ENCODE peak calls at places on chromosome 18, in four cellular contexts. One of them, this sample, is unnamed.

GRCh38 chr18:56615738-56616520 is 22.5 kb downstream of the TXNL1 start:
- DNase-seq in H1: no peak
- DNase-seq in IMR-90: no peak
- DNase-seq in mesendoderm: no peak
- DNase-seq in this sample: no peak

GRCh38 chr18:11167778-11168177 is 18.4 kb upstream of the PIEZO2 start:
- DNase-seq in H1: no peak
- DNase-seq in mesendoderm: no peak
- DNase-seq in IMR-90: peak
- DNase-seq in this sample: no peak

GRCh38 chr18:211582-211981 is 53.2 kb downstream of the USP14 start:
- DNase-seq in H1: no peak
- DNase-seq in IMR-90: no peak
- DNase-seq in mesendoderm: no peak
- DNase-seq in this sample: no peak

GRCh38 chr18:1906421-1906820 is 664.9 kb downstream of the METTL4 start:
- DNase-seq in H1: no peak
- DNase-seq in IMR-90: no peak
- DNase-seq in mesendoderm: no peak
- DNase-seq in this sample: no peak

GRCh38 chr18:29874519-29875098 is 1167.9 kb downstream of the DSC3 start:
- DNase-seq in mesendoderm: peak
- DNase-seq in H1: no peak
- DNase-seq in IMR-90: peak
- DNase-seq in this sample: peak

GRCh38 chr18:79476918-79477685 is 81.4 kb downstream of the NFATC1 start:
- DNase-seq in mesendoderm: no peak
- DNase-seq in IMR-90: no peak
- DNase-seq in H1: no peak
- DNase-seq in this sample: no peak

GRCh38 chr18:56067216-56067611 is 479.2 kb upstream of the TCF4 start:
- DNase-seq in mesendoderm: no peak
- DNase-seq in H1: no peak
- DNase-seq in IMR-90: peak
- DNase-seq in this sample: no peak

GRCh38 chr18:9827856-9828793 is 57.6 kb upstream of the TXNDC2 start:
- DNase-seq in IMR-90: peak
- DNase-seq in H1: no peak
- DNase-seq in mesendoderm: no peak
- DNase-seq in this sample: no peak

GRCh38 chr18:21672868-21673267 is 31.7 kb downstream of the ABHD3 start:
- DNase-seq in H1: no peak
- DNase-seq in mesendoderm: no peak
- DNase-seq in IMR-90: peak
- DNase-seq in this sample: no peak

GRCh38 chr18:44680271-44681038 is at the start of gene SETBP1:
- DNase-seq in H1: no peak
- DNase-seq in IMR-90: peak
- DNase-seq in mesendoderm: peak
- DNase-seq in this sample: peak

GRCh38 chr18:41456791-41457190 is 498.2 kb upstream of the PIK3C3 start:
- DNase-seq in mesendoderm: no peak
- DNase-seq in IMR-90: no peak
- DNase-seq in H1: no peak
- DNase-seq in this sample: no peak

GRCh38 chr18:1848716-1849115 is 722.6 kb downstream of the METTL4 start:
- DNase-seq in mesendoderm: no peak
- DNase-seq in IMR-90: no peak
- DNase-seq in H1: no peak
- DNase-seq in this sample: no peak

GRCh38 chr18:11324510-11324909 is 175.1 kb upstream of the PIEZO2 start:
- DNase-seq in H1: no peak
- DNase-seq in IMR-90: peak
- DNase-seq in mesendoderm: no peak
- DNase-seq in this sample: no peak

GRCh38 chr18:54775686-54776085 is 52.6 kb upstream of the RAB27B start:
- DNase-seq in H1: no peak
- DNase-seq in mesendoderm: peak
- DNase-seq in IMR-90: peak
- DNase-seq in this sample: no peak

GRCh38 chr18:3081558-3081957 is 68.6 kb upstream of the LPIN2 start:
- DNase-seq in mesendoderm: no peak
- DNase-seq in H1: no peak
- DNase-seq in IMR-90: no peak
- DNase-seq in this sample: no peak

GRCh38 chr18:30248061-30248460 is 794.5 kb downstream of the DSC3 start:
- DNase-seq in IMR-90: no peak
- DNase-seq in mesendoderm: no peak
- DNase-seq in H1: no peak
- DNase-seq in this sample: no peak

DNA sequence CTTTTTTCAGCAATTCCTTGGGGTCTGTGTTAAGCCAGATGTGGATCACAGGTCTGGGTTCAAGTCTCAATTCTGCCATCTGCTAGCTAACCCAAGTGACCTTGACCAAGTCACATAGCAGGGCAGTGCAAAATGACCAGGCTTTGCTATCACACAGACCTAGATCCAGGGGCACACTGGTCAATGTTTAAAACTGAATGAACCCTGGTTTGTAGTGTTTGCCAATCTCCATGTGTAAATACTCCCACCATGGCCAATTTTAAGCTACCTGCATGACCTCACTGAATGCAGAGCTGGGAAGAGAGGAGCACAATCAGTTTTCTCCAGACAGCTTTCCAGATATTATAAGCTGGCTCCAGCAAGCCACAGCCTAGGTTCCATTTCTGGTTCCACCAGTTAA is 142.9 kb downstream of the CHST9 start:
- DNase-seq in mesendoderm: no peak
- DNase-seq in IMR-90: no peak
- DNase-seq in H1: no peak
- DNase-seq in this sample: no peak
- H3K23ac ChIP-seq in mesendoderm: no peak
- H3K23ac ChIP-seq in IMR-90: no peak
- H3K23ac ChIP-seq in H1: no peak
- H3K23ac ChIP-seq in this sample: no peak

DNA sequence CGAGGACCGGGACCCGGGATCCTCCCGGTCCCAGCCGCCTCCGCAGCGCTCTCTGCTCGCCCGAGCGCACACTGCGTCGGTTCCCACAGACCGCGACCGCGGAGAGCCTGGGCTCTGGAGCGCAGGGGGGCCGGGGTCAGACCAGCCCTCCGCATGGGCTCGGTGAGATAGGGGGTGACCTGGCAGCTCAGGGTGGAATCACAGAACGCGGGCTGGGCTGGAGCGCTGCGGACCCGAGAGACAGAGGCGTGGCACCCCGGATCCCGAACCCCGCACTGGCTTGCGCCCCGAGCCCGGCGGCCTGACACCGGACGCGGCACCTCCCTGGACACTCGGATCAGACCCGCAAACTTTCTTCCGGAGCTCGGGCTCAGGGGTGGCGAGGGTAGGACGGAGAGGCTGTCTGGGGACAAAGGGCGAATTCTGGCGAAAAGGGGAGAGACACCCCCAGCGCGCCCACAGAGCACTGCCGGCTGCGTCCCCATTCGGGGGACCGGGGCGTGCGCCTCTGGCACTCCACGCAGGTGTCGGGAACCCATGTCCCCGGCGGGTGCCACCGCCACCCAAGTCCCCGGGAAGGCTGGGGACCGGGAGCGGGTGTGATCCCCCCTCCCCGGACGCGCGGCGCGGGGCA is 582 bp downstream of the DIPK1C start:
- DNase-seq in IMR-90: no peak
- DNase-seq in H1: no peak
- DNase-seq in mesendoderm: peak
- DNase-seq in this sample: no peak
- H2AK5ac ChIP-seq in IMR-90: no peak
- H2AK5ac ChIP-seq in H1: no peak
- H2AK5ac ChIP-seq in mesendoderm: no peak
- H2AK5ac ChIP-seq in this sample: no peak

GRCh38 chr18:35745814-35746213 is 164.3 kb downstream of the GALNT1 start:
- DNase-seq in H1: no peak
- DNase-seq in IMR-90: no peak
- DNase-seq in mesendoderm: no peak
- DNase-seq in this sample: no peak
- H4K5ac ChIP-seq in H1: no peak
- H4K5ac ChIP-seq in IMR-90: no peak
- H4K5ac ChIP-seq in mesendoderm: no peak
- H4K5ac ChIP-seq in this sample: no peak

GRCh38 chr18:46002934-46003333 is 35.8 kb upstream of the EPG5 start:
- DNase-seq in mesendoderm: no peak
- DNase-seq in IMR-90: no peak
- DNase-seq in H1: no peak
- DNase-seq in this sample: no peak

GRCh38 chr18:46001074-46001473 is 33.9 kb upstream of the EPG5 start:
- DNase-seq in H1: no peak
- DNase-seq in mesendoderm: no peak
- DNase-seq in IMR-90: no peak
- DNase-seq in this sample: no peak

GRCh38 chr18:46001892-46002291 is 34.8 kb upstream of the EPG5 start:
- DNase-seq in mesendoderm: no peak
- DNase-seq in H1: no peak
- DNase-seq in IMR-90: no peak
- DNase-seq in this sample: no peak

GRCh38 chr18:45997689-45998088 is 30.6 kb upstream of the EPG5 start:
- DNase-seq in IMR-90: no peak
- DNase-seq in mesendoderm: peak
- DNase-seq in H1: no peak
- DNase-seq in this sample: no peak

GRCh38 chr18:45998244-45998643 is 31.1 kb upstream of the EPG5 start:
- DNase-seq in mesendoderm: peak
- DNase-seq in H1: no peak
- DNase-seq in IMR-90: no peak
- DNase-seq in this sample: no peak
- H3K23ac ChIP-seq in mesendoderm: no peak
- H3K23ac ChIP-seq in H1: no peak
- H3K23ac ChIP-seq in IMR-90: no peak
- H3K23ac ChIP-seq in this sample: no peak

This sample was measured in H9.